ENCODE peak calls at places on chromosomes 1 and 21, in ten cellular contexts. C is fibroblast of lung, F is progenitor cell of endocrine pancreas, L is kidney epithelial cell, J is RWPE1, W is A549, M is B cell, Q is H9, O is astrocyte of the spinal cord, B is OCI-LY7. N is an unnamed sample.

GRCh38 chr1:229229721-229230135 is 41.2 kb upstream of the RAB4A start:
- DNase-seq in C (no peak), F (no peak), L (no peak), J (no peak), W (no peak), M (no peak), Q (no peak), O (no peak), B (no peak), N (no peak)

GRCh38 chr1:90706437-90707362 is 10.4 kb downstream of the BARHL2 start:
- DNase-seq in C (no peak), F (peak), L (no peak), J (no peak), W (peak), M (peak), Q (peak), O (no peak), B (no peak), N (peak)

GRCh38 chr1:60813051-60813450 is 269.3 kb upstream of the NFIA start:
- DNase-seq in C (peak), F (no peak), L (no peak), J (no peak), W (no peak), M (no peak), Q (no peak), O (peak), B (no peak), N (no peak)

GRCh38 chr1:3533051-3534048 is 78.0 kb downstream of the MEGF6 start:
- DNase-seq in C (no peak), F (no peak), L (no peak), J (no peak), W (peak), M (no peak), Q (peak), O (no peak), B (no peak), N (no peak)

GRCh38 chr1:15128520-15129313 is 24.8 kb upstream of the TMEM51 start:
- DNase-seq in C (peak), F (peak), L (no peak), J (peak), W (peak), M (peak), Q (peak), O (peak), B (peak), N (peak)

GRCh38 chr1:98256700-98257099 is 335.9 kb upstream of the DPYD start:
- DNase-seq in C (no peak), F (no peak), L (no peak), J (no peak), W (no peak), M (no peak), Q (no peak), O (no peak), B (no peak), N (peak)

GRCh38 chr1:203271018-203271743 is 34.1 kb upstream of the BTG2 start:
- DNase-seq in C (peak), F (no peak), L (no peak), J (no peak), W (peak), M (peak), Q (peak), O (peak), B (peak), N (peak)

GRCh38 chr21:15732290-15732995 is 2.7 kb downstream of the USP25 start:
- DNase-seq in C (peak), F (no peak), L (peak), J (peak), W (peak), M (peak), Q (no peak), O (peak), B (peak), N (peak)

GRCh38 chr1:174230399-174230798 is 71.1 kb downstream of the RABGAP1L start:
- DNase-seq in C (no peak), F (no peak), L (no peak), J (no peak), W (no peak), M (no peak), Q (no peak), O (no peak), B (no peak), N (no peak)

GRCh38 chr21:43300496-43301423 is 126.2 kb downstream of the SIK1 start:
- DNase-seq in C (no peak), F (no peak), L (no peak), J (peak), W (no peak), M (no peak), Q (no peak), O (no peak), B (no peak), N (no peak)

GRCh38 chr1:46805755-46806154 is 6.9 kb downstream of the CYP4B1 start:
- DNase-seq in C (no peak), F (no peak), L (no peak), J (no peak), W (no peak), M (no peak), Q (no peak), O (no peak), B (no peak), N (no peak)

DNA sequence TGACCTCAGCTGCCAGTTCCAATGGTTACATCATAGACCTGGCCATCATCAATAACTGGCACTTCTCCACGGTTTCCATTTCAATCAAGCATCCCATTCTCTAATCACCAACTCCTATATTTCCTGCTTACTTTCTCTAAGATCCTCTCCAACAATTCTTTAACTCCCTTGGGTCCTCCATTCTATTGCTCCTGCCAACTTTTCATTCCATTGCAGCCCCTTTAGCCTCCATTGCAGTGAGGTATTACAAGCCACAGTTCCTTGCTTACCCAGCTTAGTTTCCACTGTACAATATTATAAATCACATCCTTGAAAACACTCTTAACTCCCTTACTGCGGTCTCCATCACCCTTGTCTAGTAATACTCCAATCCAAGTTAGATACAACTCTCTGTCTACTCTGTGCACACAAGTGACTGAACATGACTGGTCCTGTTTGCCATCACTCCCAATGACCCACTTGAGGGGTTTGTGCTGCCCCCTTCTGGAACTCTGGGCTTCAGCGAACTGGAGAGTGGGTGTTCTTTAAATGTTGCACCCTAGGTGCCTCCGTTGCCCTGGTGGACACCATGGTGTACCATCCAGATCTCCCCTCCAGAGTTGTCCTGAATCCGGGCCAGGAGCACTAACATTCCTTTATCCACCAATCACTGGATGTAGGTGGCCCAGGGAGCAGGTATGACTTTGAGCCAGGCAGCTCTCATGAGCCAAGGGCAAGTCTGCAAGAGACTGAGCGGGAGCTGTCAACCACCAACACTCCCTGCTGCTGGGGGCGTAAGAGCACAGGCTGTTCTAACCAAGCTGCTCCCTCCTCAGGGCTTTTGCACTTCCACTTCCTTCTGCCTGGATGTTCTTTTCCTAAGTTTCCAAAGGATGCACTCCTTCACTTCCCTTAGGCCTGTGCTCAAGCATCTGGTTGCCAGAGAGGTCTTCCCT is 3.7 kb upstream of the FNDC7 start:
- DNase-seq in C (no peak), F (no peak), L (no peak), J (no peak), W (peak), M (no peak), Q (peak), O (no peak), B (peak), N (peak)
- TF ChIP-seq CTCF in C (no peak), F (peak), L (no peak), J (no peak), W (no peak), M (no peak), Q (peak), O (peak), B (peak), N (peak)

GRCh38 chr1:53848025-53848424 is 9.9 kb upstream of the NDC1 start:
- DNase-seq in C (no peak), F (no peak), L (no peak), J (no peak), W (no peak), M (no peak), Q (no peak), O (no peak), B (no peak), N (no peak)

GRCh38 chr1:53850082-53850673 is 12.1 kb upstream of the NDC1 start:
- DNase-seq in C (no peak), F (no peak), L (no peak), J (no peak), W (no peak), M (no peak), Q (no peak), O (no peak), B (no peak), N (no peak)

GRCh38 chr1:53851571-53852282 is 13.6 kb upstream of the NDC1 start:
- DNase-seq in C (no peak), F (no peak), L (no peak), J (no peak), W (no peak), M (no peak), Q (no peak), O (no peak), B (no peak), N (no peak)
- TF ChIP-seq CTCF in C (no peak), F (no peak), L (no peak), J (no peak), W (no peak), M (no peak), Q (no peak), O (no peak), B (no peak), N (no peak)

GRCh38 chr1:66452162-66452561 is 81.8 kb upstream of the SGIP1 start:
- DNase-seq in C (no peak), F (no peak), L (no peak), J (no peak), W (peak), M (no peak), Q (no peak), O (no peak), B (no peak), N (no peak)
- TF ChIP-seq CTCF in C (no peak), F (peak), L (no peak), J (no peak), W (no peak), M (no peak), Q (peak), O (peak), B (peak), N (no peak)

DNA sequence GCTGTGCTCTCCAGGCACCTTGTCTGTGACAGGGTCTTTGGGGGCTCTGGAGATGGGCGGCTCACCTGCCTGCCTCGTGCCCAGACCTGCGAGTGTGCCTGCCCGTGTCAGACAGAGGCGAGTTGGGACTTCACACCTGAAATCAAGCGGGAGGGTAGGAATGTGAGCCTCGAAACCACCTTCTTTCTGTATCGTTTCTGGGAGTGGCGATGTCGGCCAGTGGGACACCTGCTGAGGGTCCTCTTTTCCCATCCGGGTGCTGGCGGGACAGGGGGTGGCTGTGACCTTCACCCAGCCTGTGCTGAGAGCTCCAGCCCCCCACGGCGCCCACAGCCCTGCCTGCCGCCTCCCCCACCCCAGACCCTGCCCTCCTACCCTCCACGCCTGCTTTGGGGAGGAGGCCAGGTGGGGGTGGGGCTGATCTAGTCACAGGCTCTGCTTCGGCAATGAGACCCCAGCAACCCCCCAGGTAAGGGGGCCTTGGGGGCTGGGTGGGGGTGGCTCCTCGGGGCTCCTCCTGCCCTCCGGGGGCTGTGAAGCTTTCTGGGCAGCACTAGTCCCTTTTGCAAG is 15.6 kb upstream of the FAAP20 start:
- DNase-seq in C (no peak), F (no peak), L (no peak), J (no peak), W (no peak), M (no peak), Q (no peak), O (no peak), B (no peak), N (no peak)
- TF ChIP-seq CTCF in C (no peak), F (no peak), L (no peak), J (no peak), W (no peak), M (no peak), Q (no peak), O (no peak), B (no peak), N (no peak)

DNA sequence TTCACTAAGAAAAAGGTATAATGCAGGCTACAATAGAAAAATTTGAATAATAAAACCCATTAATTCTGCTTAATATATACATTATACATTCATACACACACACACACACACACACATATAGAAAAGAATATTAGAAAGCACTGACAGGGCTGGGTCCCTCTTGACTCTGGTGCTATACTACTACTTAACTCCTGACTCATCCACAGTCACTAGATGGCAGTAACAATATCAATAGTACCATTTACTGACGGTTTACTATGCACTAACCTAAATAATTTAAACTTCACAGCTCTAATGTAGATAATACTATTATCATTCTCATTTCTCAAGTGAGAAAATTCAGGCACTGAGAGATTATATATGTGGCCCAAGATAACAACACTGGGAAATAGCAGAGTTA is 87.5 kb downstream of the COP1 start:
- DNase-seq in C (peak), F (no peak), L (no peak), J (no peak), W (peak), M (no peak), Q (no peak), O (no peak), B (peak), N (no peak)
- TF ChIP-seq CTCF in C (no peak), F (peak), L (peak), J (no peak), W (peak), M (no peak), Q (peak), O (peak), B (peak), N (peak)

GRCh38 chr21:24634749-24635148 is 972.5 kb downstream of the MRPL39 start:
- DNase-seq in C (no peak), F (no peak), L (no peak), J (no peak), W (no peak), M (no peak), Q (no peak), O (no peak), B (no peak), N (no peak)
- TF ChIP-seq CTCF in C (no peak), F (no peak), L (no peak), J (no peak), W (no peak), M (no peak), Q (no peak), O (no peak), B (no peak), N (no peak)

N was measured in activated CD8-positive, alpha-beta T cell treated with anti-CD3 and anti-CD28 coated beads for 36 hours.